ENCODE peak calls at places on chromosome X, in five cellular contexts. J is activated gamma-delta T cell treated with Interleukin-2 at 50 U/mL for 16 hours, K is SW480, W is GM04503, Q is T1000. Z is an unnamed sample.

GRCh38 chrX:153687121-153688039 is at the start of gene SLC6A8:
- DNase-seq in J (peak; percentile 21), K (peak; percentile 62), W (no peak), Q (peak; percentile 46), Z (no peak)

GRCh38 chrX:118566359-118566758 is 70.7 kb downstream of the DOCK11 start:
- DNase-seq in J (no peak), K (no peak), W (peak; percentile 36), Q (no peak), Z (no peak)

GRCh38 chrX:118660085-118660484 is 67.3 kb upstream of the IL13RA1 start:
- DNase-seq in J (no peak), K (no peak), W (no peak), Q (no peak), Z (no peak)

GRCh38 chrX:153635388-153635787 is 11.6 kb upstream of the DUSP9 start:
- DNase-seq in J (no peak), K (no peak), W (no peak), Q (no peak), Z (no peak)

GRCh38 chrX:17595456-17596035 is 141.7 kb upstream of the SCML1 start:
- DNase-seq in J (no peak), K (no peak), W (no peak), Q (no peak), Z (no peak)

GRCh38 chrX:103918050-103918449 is 44.4 kb upstream of the TMSB15B start:
- DNase-seq in J (peak; percentile 26), K (peak; percentile 68), W (peak; percentile 3), Q (no peak), Z (peak; percentile 12)

GRCh38 chrX:103584606-103585005 is 709 bp upstream of the TCEAL4 start:
- DNase-seq in J (no peak), K (no peak), W (no peak), Q (no peak), Z (no peak)

GRCh38 chrX:13367950-13368349 is 48.1 kb upstream of the ATXN3L start:
- DNase-seq in J (no peak), K (no peak), W (no peak), Q (no peak), Z (no peak)

GRCh38 chrX:118347131-118347530 is 1.2 kb downstream of the WDR44 start:
- DNase-seq in J (no peak), K (peak; percentile 46), W (no peak), Q (no peak), Z (no peak)

GRCh38 chrX:15143825-15144121 is 126.1 kb downstream of the ASB9 start:
- DNase-seq in J (no peak), K (no peak), W (no peak), Q (no peak), Z (no peak)

GRCh38 chrX:107470971-107471370 is 21.5 kb downstream of the FRMPD3 start:
- DNase-seq in J (no peak), K (no peak), W (no peak), Q (no peak), Z (no peak)

GRCh38 chrX:79146552-79147390 is 2.3 kb downstream of the GPR174 start:
- DNase-seq in J (no peak), K (no peak), W (no peak), Q (no peak), Z (no peak)

GRCh38 chrX:136431625-136432024 is 56.1 kb upstream of the BRS3 start:
- DNase-seq in J (no peak), K (no peak), W (no peak), Q (no peak), Z (no peak)

GRCh38 chrX:65702956-65703355 is 35.5 kb downstream of the MSN start:
- DNase-seq in J (no peak), K (no peak), W (no peak), Q (no peak), Z (no peak)

GRCh38 chrX:34381241-34381640 is 249.1 kb upstream of the FAM47A start:
- DNase-seq in J (no peak), K (no peak), W (no peak), Q (no peak), Z (no peak)

GRCh38 chrX:153642655-153643430 is 4.2 kb upstream of the DUSP9 start:
- DNase-seq in J (no peak), K (no peak), W (no peak), Q (no peak), Z (no peak)

GRCh38 chrX:67917412-67918010 is 373.7 kb downstream of the AR start:
- DNase-seq in J (no peak), K (no peak), W (no peak), Q (no peak), Z (no peak)

GRCh38 chrX:103628386-103629290 is at the start of gene TCEAL1:
- DNase-seq in J (peak; percentile 14), K (peak; percentile 76), W (no peak), Q (no peak), Z (peak; percentile 11)